ENCODE peak calls at places on chromosomes 2 and 18, in four cellular contexts. J is GM12878, T is HepG2, N is K562. L is an unnamed sample.

GRCh38 chr2:73772819-73773218 is 7.1 kb downstream of the DUSP11 start:
- DNase-seq in T (no peak), J (no peak), N (peak), L (no peak)

GRCh38 chr2:167524786-167525185 is 636.5 kb downstream of the XIRP2 start:
- DNase-seq in J (no peak), T (no peak), N (no peak), L (no peak)

GRCh38 chr18:35189510-35189909 is 51.3 kb upstream of the ZNF397 start:
- DNase-seq in N (no peak), T (no peak), J (no peak), L (no peak)

GRCh38 chr2:119248311-119248710 is 24.7 kb downstream of the STEAP3 start:
- DNase-seq in N (no peak), J (no peak), T (no peak), L (no peak)

GRCh38 chr18:46264255-46264654 is 160.1 kb downstream of the HAUS1 start:
- DNase-seq in T (peak), J (no peak), N (no peak), L (no peak)

GRCh38 chr2:26584656-26585055 is 56.5 kb downstream of the CIB4 start:
- DNase-seq in T (no peak), N (no peak), J (no peak), L (no peak)

GRCh38 chr2:40129725-40130124 is 322.2 kb downstream of the SLC8A1 start:
- DNase-seq in J (no peak), N (no peak), T (no peak), L (peak)

GRCh38 chr18:4232656-4233055 is 222.5 kb downstream of the DLGAP1 start:
- DNase-seq in N (no peak), T (no peak), J (no peak), L (no peak)

GRCh38 chr2:241673797-241674725 is 12.6 kb downstream of the DTYMK start:
- DNase-seq in N (peak), J (no peak), T (peak), L (peak)

GRCh38 chr18:4433762-4434161 is 21.3 kb downstream of the DLGAP1 start:
- DNase-seq in J (no peak), N (no peak), T (no peak), L (no peak)

GRCh38 chr18:53422896-53423295 is 801.6 kb downstream of the MBD2 start:
- DNase-seq in J (no peak), N (no peak), T (no peak), L (no peak)

GRCh38 chr18:53421869-53422268 is 802.6 kb downstream of the MBD2 start:
- DNase-seq in J (no peak), N (no peak), T (no peak), L (no peak)

GRCh38 chr18:53426656-53427055 is 797.8 kb downstream of the MBD2 start:
- DNase-seq in N (no peak), T (no peak), J (no peak), L (no peak)
- TF ChIP-seq FOXK2 in N (no peak), T (no peak), J (no peak), L (no peak)

GRCh38 chr2:63999049-63999448 is 20.2 kb downstream of the VPS54 start:
- DNase-seq in N (no peak), J (no peak), T (no peak), L (no peak)

GRCh38 chr2:64003239-64003638 is 16.0 kb downstream of the VPS54 start:
- DNase-seq in T (no peak), N (no peak), J (no peak), L (no peak)

GRCh38 chr2:64005707-64006356 is 13.4 kb downstream of the VPS54 start:
- DNase-seq in T (no peak), J (no peak), N (no peak), L (no peak)

GRCh38 chr2:64001382-64002101 is 17.7 kb downstream of the VPS54 start:
- DNase-seq in N (no peak), T (no peak), J (no peak), L (no peak)

GRCh38 chr2:64000630-64001381 is 18.4 kb downstream of the VPS54 start:
- DNase-seq in N (no peak), J (no peak), T (no peak), L (no peak)
- TF ChIP-seq SP1 in N (no peak), J (no peak), T (no peak), L (no peak)

DNA sequence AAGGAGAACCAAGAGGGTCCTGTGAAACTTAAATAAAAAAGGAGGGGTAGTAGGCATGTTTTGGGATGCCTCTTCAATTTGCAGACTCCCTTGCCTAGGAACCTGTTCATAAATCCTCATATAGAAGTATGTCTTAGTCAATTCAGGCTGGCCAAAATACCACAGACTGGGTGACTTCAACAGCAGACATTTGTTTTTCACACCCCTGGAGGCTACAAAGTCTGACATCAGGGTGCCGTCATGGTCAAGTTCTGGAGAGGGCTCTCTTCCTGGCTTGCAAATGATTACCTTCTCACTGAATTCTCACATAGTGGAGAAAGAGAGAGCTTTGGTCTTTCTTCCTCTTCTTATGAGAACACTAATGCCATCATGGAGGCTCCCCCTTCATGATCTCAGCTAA is 4.1 kb upstream of the TCF4 start:
- DNase-seq in N (peak), J (no peak), T (no peak), L (no peak)
- TF ChIP-seq TARDBP in N (no peak), J (no peak), T (no peak), L (no peak)

GRCh38 chr2:218694405-218695145 is 16.1 kb upstream of the TTLL4 start:
- DNase-seq in T (no peak), J (no peak), N (no peak), L (no peak)
- TF ChIP-seq FOXK2 in T (no peak), J (no peak), N (no peak), L (no peak)

L was measured in HEK293T.